ENCODE peak calls at places on chromosomes 11 and 22, in six cellular contexts. O, I, G, J, B and D are unnamed samples.

GRCh38 chr22:21764038-21764804 is 28.6 kb upstream of the YPEL1 start:
- DNase-seq in G (no peak), J (no peak), B (no peak), I (no peak), O (no peak), D (no peak)

GRCh38 chr11:115758011-115758410 is 253.8 kb upstream of the CADM1 start:
- DNase-seq in B (no peak), I (no peak), G (no peak), O (no peak), J (no peak), D (no peak)

GRCh38 chr22:36870250-36870649 is 9.4 kb downstream of the NCF4 start:
- DNase-seq in J (no peak), O (no peak), B (no peak), I (no peak), G (no peak), D (peak; percentile 69)

GRCh38 chr11:126398296-126398695 is 42.8 kb downstream of the ST3GAL4 start:
- DNase-seq in G (no peak), B (no peak), O (no peak), I (no peak), J (no peak), D (no peak)

GRCh38 chr11:2202900-2203439 is 31.4 kb upstream of the TH start:
- DNase-seq in B (no peak), O (peak; percentile 27), I (no peak), G (no peak), J (no peak), D (no peak)

GRCh38 chr11:76459299-76459698 is 14.5 kb downstream of the EMSY start:
- DNase-seq in I (no peak), O (no peak), J (no peak), G (no peak), B (no peak), D (no peak)

GRCh38 chr11:58061813-58062212 is 31.1 kb downstream of the OR6Q1 start:
- DNase-seq in J (no peak), O (no peak), B (peak; percentile 93), G (peak; percentile 29), I (no peak), D (no peak)

GRCh38 chr11:35838071-35838470 is 105.8 kb upstream of the LDLRAD3 start:
- DNase-seq in I (no peak), J (no peak), G (no peak), O (no peak), B (no peak), D (no peak)

GRCh38 chr11:61092280-61092766 is 10.0 kb upstream of the CD5 start:
- DNase-seq in I (no peak), B (no peak), O (no peak), G (no peak), J (no peak), D (no peak)

GRCh38 chr11:57273448-57274058 is 36.5 kb upstream of the APLNR start:
- DNase-seq in O (no peak), I (no peak), B (no peak), J (no peak), G (no peak), D (no peak)

GRCh38 chr11:110373061-110373702 is 56.6 kb upstream of the FDX1 start:
- DNase-seq in J (no peak), O (no peak), I (no peak), G (peak; percentile 31), B (peak; percentile 80), D (no peak)

GRCh38 chr11:132139181-132139580 is 768.8 kb downstream of the NTM start:
- DNase-seq in J (no peak), I (no peak), O (no peak), B (no peak), G (no peak), D (no peak)

GRCh38 chr11:113289341-113290187 is 24.8 kb upstream of the TTC12 start:
- DNase-seq in O (peak; percentile 82), I (peak; percentile 53), J (peak; percentile 19), B (peak; percentile 35), G (no peak), D (peak; percentile 59)

GRCh38 chr22:45317551-45318167 is 7.9 kb downstream of the FAM118A start:
- DNase-seq in B (peak; percentile 57), O (peak; percentile 47), G (no peak), I (peak; percentile 60), J (no peak), D (peak; percentile 45)

GRCh38 chr11:72793081-72793451 is 781 bp downstream of the STARD10 start:
- DNase-seq in J (no peak), O (no peak), I (no peak), B (no peak), G (no peak), D (no peak)

GRCh38 chr22:23651676-23652075 is 19.6 kb upstream of the DRICH1 start:
- DNase-seq in J (no peak), O (no peak), G (no peak), I (no peak), B (no peak), D (no peak)

GRCh38 chr11:57217053-57217452 is 20.0 kb downstream of the APLNR start:
- DNase-seq in G (no peak), O (no peak), I (no peak), B (no peak), J (no peak), D (no peak)

GRCh38 chr11:88337342-88338222 is at the start of gene CTSC:
- DNase-seq in G (no peak), O (peak; percentile 94), J (peak; percentile 70), B (peak; percentile 82), I (peak; percentile 93), D (peak; percentile 94)

GRCh38 chr11:324131-324530 is 3.5 kb upstream of the IFITM3 start:
- DNase-seq in B (no peak), O (peak; percentile 44), I (no peak), G (no peak), J (no peak), D (no peak)

GRCh38 chr11:5234390-5234834 is at the start of gene HBD:
- DNase-seq in I (no peak), B (no peak), J (no peak), G (no peak), O (no peak), D (no peak)

GRCh38 chr11:965206-965775 is 39.6 kb downstream of the AP2A2 start:
- DNase-seq in G (no peak), I (no peak), J (no peak), B (no peak), O (no peak), D (no peak)

DNA sequence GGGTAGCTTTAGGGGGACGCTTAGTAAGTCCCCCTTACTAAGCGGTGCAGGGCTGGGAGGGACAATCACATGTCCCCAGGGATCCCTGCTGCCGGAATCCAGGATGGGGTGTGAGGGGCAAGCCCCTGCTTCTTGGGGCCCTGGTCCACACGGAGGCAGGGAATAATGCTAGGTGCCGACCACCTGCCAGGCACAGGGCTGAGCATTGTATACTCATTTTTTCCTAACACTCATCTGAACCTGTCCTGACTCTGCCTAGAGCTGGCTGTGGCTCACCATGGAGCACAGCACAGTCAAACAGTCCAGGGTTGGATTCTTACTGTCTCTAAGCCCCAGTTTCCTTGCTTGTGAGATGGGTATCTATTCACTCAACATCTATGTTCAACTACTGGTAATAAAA is 1.4 kb upstream of the LTBP3 start:
- DNase-seq in G (no peak), B (no peak), O (no peak), J (no peak), I (no peak), D (no peak)
- TF ChIP-seq CTCF in G (no peak), B (no peak), O (no peak), J (no peak), I (no peak), D (no peak)

GRCh38 chr22:50084085-50084484 is 1.1 kb downstream of the MLC1 start:
- DNase-seq in G (no peak), J (no peak), O (no peak), B (no peak), I (no peak), D (no peak)
- TF ChIP-seq CTCF in G (no peak), J (no peak), O (no peak), B (no peak), I (no peak), D (no peak)

DNA sequence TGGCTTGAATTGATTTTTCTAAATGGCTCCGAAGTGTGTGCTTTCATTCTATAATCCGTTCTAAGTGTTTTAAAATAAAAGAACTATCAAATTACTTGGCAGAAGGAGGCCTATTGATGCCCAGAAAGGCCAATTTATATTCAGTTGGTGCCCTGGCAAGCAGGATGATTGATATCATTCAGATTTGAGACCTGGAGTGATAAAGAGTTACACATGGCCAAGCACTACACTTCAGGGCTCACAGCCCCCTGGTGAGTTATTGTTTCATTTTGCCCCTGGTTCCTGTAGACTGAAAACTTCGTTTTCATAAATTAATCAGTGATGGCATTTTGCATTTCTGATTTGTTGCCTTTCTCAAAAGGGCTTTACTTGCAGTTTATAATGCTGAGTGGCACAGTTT is 538.8 kb upstream of the ANO5 start:
- DNase-seq in G (no peak), B (no peak), J (no peak), I (no peak), O (no peak), D (no peak)
- TF ChIP-seq CTCF in G (no peak), B (no peak), J (no peak), I (no peak), O (no peak), D (no peak)

GRCh38 chr11:69444381-69445130 is 36.9 kb upstream of the LINC01488 start:
- DNase-seq in G (peak; percentile 89), O (no peak), J (peak; percentile 31), B (peak; percentile 93), I (peak; percentile 74), D (peak; percentile 53)
- TF ChIP-seq CTCF in G (peak; percentile 53), O (no peak), J (peak; percentile 58), B (peak; percentile 44), I (peak; percentile 31), D (no peak)

DNA sequence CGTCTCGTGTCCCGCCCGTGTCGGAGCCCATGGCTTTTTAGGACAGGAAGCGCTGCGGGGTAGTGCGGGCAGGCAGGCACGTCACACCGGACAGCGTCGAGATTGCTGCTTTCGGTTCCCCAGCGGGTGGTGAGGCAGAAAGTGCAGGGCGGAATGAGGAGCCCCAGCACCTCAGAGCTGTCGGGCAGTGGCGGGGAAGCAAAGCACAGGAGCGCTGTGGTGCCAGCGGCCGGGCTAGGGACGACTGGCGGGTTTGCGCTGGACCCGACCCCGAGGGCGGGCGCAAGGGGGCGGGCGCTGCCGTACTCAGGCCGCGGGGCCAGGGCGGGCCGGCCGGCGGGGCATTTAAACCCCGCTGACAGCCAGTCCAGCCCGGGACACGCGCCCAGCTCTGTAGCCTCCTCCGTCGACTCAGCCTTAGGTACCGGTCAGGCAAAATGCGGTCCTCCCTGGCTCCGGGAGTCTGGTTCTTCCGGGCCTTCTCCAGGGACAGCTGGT is at the start of gene SLC37A2:
- DNase-seq in G (peak; percentile 11), O (peak; percentile 76), B (peak; percentile 49), I (peak; percentile 79), J (no peak), D (peak; percentile 68)
- TF ChIP-seq CTCF in G (peak; percentile 21), O (no peak), B (no peak), I (peak; percentile 20), J (peak; percentile 5), D (no peak)